ENCODE peak calls at places on chromosomes 13 and 19, in eight cellular contexts. Y is psoas muscle; L is adrenal gland; H is CD8-positive, alpha-beta memory T cell; J is right lobe of liver; O is stomach; X is CD8-positive, alpha-beta T cell; W is heart right ventricle. E is an unnamed sample. For H3K27me3, the result is how much of the 10 kb centered on the place peaks cover.

GRCh38 chr13:39779337-39780270 is 124.1 kb downstream of the COG6 start:
- DNase-seq in H (peak), X (peak), L (no peak), Y (no peak), J (no peak), O (no peak), W (no peak), E (no peak)

GRCh38 chr13:66673401-66673800 is 556.7 kb downstream of the PCDH9 start:
- DNase-seq in J (no peak), Y (no peak), W (no peak), L (no peak), X (no peak), H (no peak), O (no peak), E (no peak)

GRCh38 chr19:52662631-52663030 is 24.5 kb upstream of the ZNF83 start:
- DNase-seq in L (no peak), X (no peak), W (no peak), O (no peak), J (no peak), Y (no peak), H (no peak), E (no peak)

GRCh38 chr19:5078666-5079409 is 109.9 kb downstream of the KDM4B start:
- DNase-seq in W (peak), O (no peak), J (no peak), H (no peak), L (no peak), Y (no peak), X (no peak), E (peak)

GRCh38 chr19:5215431-5215830 is 125.2 kb downstream of the PTPRS start:
- DNase-seq in W (no peak), O (no peak), L (no peak), Y (no peak), X (no peak), J (no peak), H (no peak), E (no peak)

GRCh38 chr19:55255618-55256423 is 3.0 kb downstream of the PPP6R1 start:
- DNase-seq in H (peak), L (no peak), W (no peak), X (no peak), O (peak), Y (no peak), J (no peak), E (no peak)

GRCh38 chr13:59607780-59608233 is 555.9 kb downstream of the DIAPH3 start:
- DNase-seq in W (no peak), X (no peak), Y (no peak), H (no peak), O (no peak), L (no peak), J (no peak), E (no peak)

GRCh38 chr13:46386996-46387851 is at the start of gene RUBCNL:
- DNase-seq in H (no peak), L (no peak), J (peak), Y (peak), X (no peak), W (peak), O (no peak), E (no peak)

GRCh38 chr13:111239754-111240670 is 80.4 kb upstream of the TEX29 start:
- DNase-seq in O (no peak), W (no peak), H (no peak), L (no peak), X (no peak), J (no peak), Y (no peak), E (no peak)

GRCh38 chr13:111304603-111305289 is 15.7 kb upstream of the TEX29 start:
- DNase-seq in J (no peak), O (no peak), W (no peak), H (no peak), Y (no peak), L (no peak), X (no peak), E (peak)

GRCh38 chr19:1223018-1223855 is 14.6 kb downstream of the CBARP start:
- DNase-seq in H (no peak), O (no peak), Y (no peak), J (no peak), L (peak), W (no peak), X (no peak), E (no peak)

GRCh38 chr13:102658678-102659077 is 36.2 kb downstream of the METTL21C start:
- DNase-seq in L (no peak), H (no peak), W (no peak), O (no peak), Y (no peak), J (no peak), X (no peak), E (no peak)
- H3K27ac ChIP-seq in L (no peak), H (no peak), W (no peak), O (no peak), Y (no peak), J (no peak), X (no peak), E (no peak)

GRCh38 chr19:35806597-35806996 is 6.0 kb downstream of the PRODH2 start:
- DNase-seq in H (no peak), W (no peak), X (no peak), Y (no peak), J (no peak), O (no peak), L (no peak), E (no peak)

GRCh38 chr19:35805518-35806102 is 7.0 kb downstream of the PRODH2 start:
- DNase-seq in J (no peak), L (no peak), Y (no peak), H (no peak), X (no peak), W (no peak), O (no peak), E (no peak)

GRCh38 chr19:35811317-35812219 is 1.1 kb downstream of the PRODH2 start:
- DNase-seq in H (no peak), L (no peak), J (peak), Y (no peak), X (no peak), W (no peak), O (no peak), E (no peak)

GRCh38 chr19:35812220-35813042 is at the start of gene PRODH2:
- DNase-seq in Y (no peak), X (no peak), L (no peak), J (peak), O (no peak), H (peak), W (no peak), E (no peak)

GRCh38 chr19:35807633-35808032 is 5.0 kb downstream of the PRODH2 start:
- DNase-seq in X (no peak), Y (no peak), L (no peak), W (no peak), J (no peak), O (no peak), H (no peak), E (no peak)
- H3K27me3 ChIP-seq in X (under half), Y (under half), L (under half), W (under half), J (under half), O (under half), H (under half), E (under half)

GRCh38 chr19:39494661-39495060 is 4.1 kb upstream of the DLL3 start:
- DNase-seq in J (no peak), L (no peak), X (no peak), W (no peak), O (no peak), H (no peak), Y (no peak), E (no peak)
- H3K4me3 ChIP-seq in J (no peak), L (no peak), X (no peak), W (no peak), O (no peak), H (no peak), Y (no peak), E (no peak)

DNA sequence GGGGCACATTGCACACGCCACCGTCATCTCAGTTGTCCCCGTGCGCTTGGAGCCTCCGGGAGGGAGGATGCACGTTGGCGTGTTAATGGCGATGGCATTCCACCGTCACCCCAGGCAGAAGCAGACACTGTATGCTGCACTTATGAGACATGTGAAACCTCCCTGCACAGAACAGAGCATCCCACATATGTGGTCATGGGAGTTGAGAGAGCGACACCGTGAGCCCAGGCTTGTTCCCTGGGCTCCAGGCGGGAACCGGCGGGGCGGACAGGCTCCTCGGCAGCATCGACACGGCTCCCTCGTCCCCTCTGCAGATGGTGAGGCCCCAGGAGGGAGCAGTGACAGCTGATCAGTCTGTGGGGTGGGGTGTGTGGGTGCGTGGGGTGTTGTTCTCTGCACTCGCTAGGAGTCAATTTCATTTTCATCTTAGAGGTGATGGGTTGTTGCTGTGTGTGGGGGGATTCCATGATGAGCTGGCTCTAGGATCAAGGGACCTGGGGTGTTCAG is 40.4 kb downstream of the CRTC1 start:
- DNase-seq in Y (no peak), H (no peak), X (no peak), J (no peak), L (no peak), O (no peak), W (no peak), E (no peak)
- H3K27ac ChIP-seq in Y (no peak), H (no peak), X (no peak), J (no peak), L (no peak), O (no peak), W (no peak), E (no peak)

GRCh38 chr19:42126565-42126964 is 5.7 kb downstream of the POU2F2 start:
- DNase-seq in Y (no peak), O (no peak), H (no peak), J (no peak), X (no peak), W (no peak), L (no peak), E (no peak)

GRCh38 chr19:42132030-42132628 is at the start of gene POU2F2:
- DNase-seq in L (no peak), H (peak), X (peak), O (peak), W (peak), J (peak), Y (peak), E (peak)

GRCh38 chr19:42131149-42132029 is 857 bp downstream of the POU2F2 start:
- DNase-seq in Y (no peak), J (no peak), O (no peak), H (no peak), L (no peak), X (no peak), W (no peak), E (no peak)

GRCh38 chr19:42130254-42130573 is 2.0 kb downstream of the POU2F2 start:
- DNase-seq in X (no peak), L (no peak), H (no peak), O (no peak), J (no peak), Y (no peak), W (no peak), E (no peak)

GRCh38 chr19:42129399-42130253 is 2.6 kb downstream of the POU2F2 start:
- DNase-seq in Y (peak), J (no peak), X (no peak), W (peak), L (peak), O (peak), H (no peak), E (no peak)
- H3K27me3 ChIP-seq in Y (under half), J (under half), X (under half), W (under half), L (under half), O (under half), H (under half), E (under half)